ENCODE peak calls at places on chromosome 3, in six cellular contexts. One of them, this sample, is unnamed.

GRCh38 chr3:129482721-129483120 is 42.7 kb downstream of the IFT122 start:
- DNase-seq in Calu3: no peak
- DNase-seq in H9: peak
- DNase-seq in naive thymus-derived CD4-positive, alpha-beta T cell: no peak
- DNase-seq in substantia nigra: no peak
- DNase-seq in stimulated activated CD4-positive, alpha-beta T cell treated with anti-CD3 and anti-CD28 coated beads, Interleukin-1b, Interleukin-23, amount 100 ng/mL, for 4 hours: no peak
- DNase-seq in this sample: no peak

GRCh38 chr3:47781326-47781684 is 388 bp downstream of the SMARCC1 start:
- DNase-seq in Calu3: peak
- DNase-seq in H9: peak
- DNase-seq in naive thymus-derived CD4-positive, alpha-beta T cell: peak
- DNase-seq in substantia nigra: peak
- DNase-seq in stimulated activated CD4-positive, alpha-beta T cell treated with anti-CD3 and anti-CD28 coated beads, Interleukin-1b, Interleukin-23, amount 100 ng/mL, for 4 hours: peak
- DNase-seq in this sample: no peak

GRCh38 chr3:66393486-66394260 is 107.1 kb downstream of the LRIG1 start:
- DNase-seq in Calu3: no peak
- DNase-seq in H9: no peak
- DNase-seq in naive thymus-derived CD4-positive, alpha-beta T cell: peak
- DNase-seq in substantia nigra: no peak
- DNase-seq in stimulated activated CD4-positive, alpha-beta T cell treated with anti-CD3 and anti-CD28 coated beads, Interleukin-1b, Interleukin-23, amount 100 ng/mL, for 4 hours: no peak
- DNase-seq in this sample: no peak

GRCh38 chr3:47762233-47762632 is 19.5 kb downstream of the SMARCC1 start:
- DNase-seq in Calu3: no peak
- DNase-seq in H9: no peak
- DNase-seq in naive thymus-derived CD4-positive, alpha-beta T cell: no peak
- DNase-seq in substantia nigra: no peak
- DNase-seq in stimulated activated CD4-positive, alpha-beta T cell treated with anti-CD3 and anti-CD28 coated beads, Interleukin-1b, Interleukin-23, amount 100 ng/mL, for 4 hours: no peak
- DNase-seq in this sample: no peak

GRCh38 chr3:35500641-35501353 is 138.5 kb upstream of the ARPP21 start:
- DNase-seq in Calu3: no peak
- DNase-seq in H9: no peak
- DNase-seq in naive thymus-derived CD4-positive, alpha-beta T cell: no peak
- DNase-seq in substantia nigra: no peak
- DNase-seq in stimulated activated CD4-positive, alpha-beta T cell treated with anti-CD3 and anti-CD28 coated beads, Interleukin-1b, Interleukin-23, amount 100 ng/mL, for 4 hours: no peak
- DNase-seq in this sample: no peak

GRCh38 chr3:28595364-28595763 is 246.7 kb upstream of the AZI2 start:
- DNase-seq in Calu3: no peak
- DNase-seq in H9: no peak
- DNase-seq in naive thymus-derived CD4-positive, alpha-beta T cell: no peak
- DNase-seq in substantia nigra: no peak
- DNase-seq in stimulated activated CD4-positive, alpha-beta T cell treated with anti-CD3 and anti-CD28 coated beads, Interleukin-1b, Interleukin-23, amount 100 ng/mL, for 4 hours: no peak
- DNase-seq in this sample: no peak

GRCh38 chr3:197354195-197355059 is 56.0 kb upstream of the DLG1 start:
- DNase-seq in Calu3: no peak
- DNase-seq in H9: no peak
- DNase-seq in naive thymus-derived CD4-positive, alpha-beta T cell: no peak
- DNase-seq in substantia nigra: no peak
- DNase-seq in stimulated activated CD4-positive, alpha-beta T cell treated with anti-CD3 and anti-CD28 coated beads, Interleukin-1b, Interleukin-23, amount 100 ng/mL, for 4 hours: no peak
- DNase-seq in this sample: peak

GRCh38 chr3:190338717-190339116 is 16.5 kb upstream of the CLDN1 start:
- DNase-seq in Calu3: peak
- DNase-seq in H9: no peak
- DNase-seq in naive thymus-derived CD4-positive, alpha-beta T cell: no peak
- DNase-seq in substantia nigra: no peak
- DNase-seq in stimulated activated CD4-positive, alpha-beta T cell treated with anti-CD3 and anti-CD28 coated beads, Interleukin-1b, Interleukin-23, amount 100 ng/mL, for 4 hours: no peak
- DNase-seq in this sample: no peak

GRCh38 chr3:127568604-127569003 is 21.9 kb downstream of the TPRA1 start:
- DNase-seq in Calu3: no peak
- DNase-seq in H9: no peak
- DNase-seq in naive thymus-derived CD4-positive, alpha-beta T cell: no peak
- DNase-seq in substantia nigra: no peak
- DNase-seq in stimulated activated CD4-positive, alpha-beta T cell treated with anti-CD3 and anti-CD28 coated beads, Interleukin-1b, Interleukin-23, amount 100 ng/mL, for 4 hours: no peak
- DNase-seq in this sample: no peak

GRCh38 chr3:129690406-129690805 is 83.9 kb upstream of the PLXND1 start:
- DNase-seq in Calu3: peak
- DNase-seq in H9: peak
- DNase-seq in naive thymus-derived CD4-positive, alpha-beta T cell: peak
- DNase-seq in substantia nigra: peak
- DNase-seq in stimulated activated CD4-positive, alpha-beta T cell treated with anti-CD3 and anti-CD28 coated beads, Interleukin-1b, Interleukin-23, amount 100 ng/mL, for 4 hours: peak
- DNase-seq in this sample: no peak

GRCh38 chr3:107045791-107046190 is 331.4 kb upstream of the CCDC54 start:
- DNase-seq in Calu3: peak
- DNase-seq in H9: no peak
- DNase-seq in naive thymus-derived CD4-positive, alpha-beta T cell: no peak
- DNase-seq in substantia nigra: no peak
- DNase-seq in stimulated activated CD4-positive, alpha-beta T cell treated with anti-CD3 and anti-CD28 coated beads, Interleukin-1b, Interleukin-23, amount 100 ng/mL, for 4 hours: no peak
- DNase-seq in this sample: no peak

GRCh38 chr3:100045696-100046095 is 68.6 kb downstream of the FILIP1L start:
- DNase-seq in Calu3: no peak
- DNase-seq in H9: no peak
- DNase-seq in naive thymus-derived CD4-positive, alpha-beta T cell: no peak
- DNase-seq in substantia nigra: no peak
- DNase-seq in stimulated activated CD4-positive, alpha-beta T cell treated with anti-CD3 and anti-CD28 coated beads, Interleukin-1b, Interleukin-23, amount 100 ng/mL, for 4 hours: no peak
- DNase-seq in this sample: no peak

GRCh38 chr3:11498646-11499045 is 145.1 kb downstream of the VGLL4 start:
- DNase-seq in Calu3: peak
- DNase-seq in H9: no peak
- DNase-seq in naive thymus-derived CD4-positive, alpha-beta T cell: no peak
- DNase-seq in substantia nigra: peak
- DNase-seq in stimulated activated CD4-positive, alpha-beta T cell treated with anti-CD3 and anti-CD28 coated beads, Interleukin-1b, Interleukin-23, amount 100 ng/mL, for 4 hours: no peak
- DNase-seq in this sample: no peak

GRCh38 chr3:165653130-165653778 is 184.0 kb downstream of the BCHE start:
- DNase-seq in Calu3: no peak
- DNase-seq in H9: no peak
- DNase-seq in naive thymus-derived CD4-positive, alpha-beta T cell: no peak
- DNase-seq in substantia nigra: no peak
- DNase-seq in stimulated activated CD4-positive, alpha-beta T cell treated with anti-CD3 and anti-CD28 coated beads, Interleukin-1b, Interleukin-23, amount 100 ng/mL, for 4 hours: no peak
- DNase-seq in this sample: no peak

GRCh38 chr3:105610473-105610872 is 243.8 kb downstream of the ALCAM start:
- DNase-seq in Calu3: no peak
- DNase-seq in H9: no peak
- DNase-seq in naive thymus-derived CD4-positive, alpha-beta T cell: no peak
- DNase-seq in substantia nigra: no peak
- DNase-seq in stimulated activated CD4-positive, alpha-beta T cell treated with anti-CD3 and anti-CD28 coated beads, Interleukin-1b, Interleukin-23, amount 100 ng/mL, for 4 hours: no peak
- DNase-seq in this sample: no peak

GRCh38 chr3:139122221-139122581 is 77.5 kb upstream of the PRR23C start:
- DNase-seq in Calu3: no peak
- DNase-seq in H9: no peak
- DNase-seq in naive thymus-derived CD4-positive, alpha-beta T cell: no peak
- DNase-seq in substantia nigra: no peak
- DNase-seq in stimulated activated CD4-positive, alpha-beta T cell treated with anti-CD3 and anti-CD28 coated beads, Interleukin-1b, Interleukin-23, amount 100 ng/mL, for 4 hours: no peak
- DNase-seq in this sample: no peak

GRCh38 chr3:16455001-16455400 is 58.5 kb downstream of the RFTN1 start:
- DNase-seq in Calu3: no peak
- DNase-seq in H9: no peak
- DNase-seq in naive thymus-derived CD4-positive, alpha-beta T cell: no peak
- DNase-seq in substantia nigra: no peak
- DNase-seq in stimulated activated CD4-positive, alpha-beta T cell treated with anti-CD3 and anti-CD28 coated beads, Interleukin-1b, Interleukin-23, amount 100 ng/mL, for 4 hours: no peak
- DNase-seq in this sample: no peak

GRCh38 chr3:43549626-43550025 is 72.2 kb downstream of the ANO10 start:
- DNase-seq in Calu3: no peak
- DNase-seq in H9: no peak
- DNase-seq in naive thymus-derived CD4-positive, alpha-beta T cell: no peak
- DNase-seq in substantia nigra: no peak
- DNase-seq in stimulated activated CD4-positive, alpha-beta T cell treated with anti-CD3 and anti-CD28 coated beads, Interleukin-1b, Interleukin-23, amount 100 ng/mL, for 4 hours: no peak
- DNase-seq in this sample: no peak

GRCh38 chr3:111864821-111865656 is 6.0 kb downstream of the PHLDB2 start:
- DNase-seq in Calu3: peak
- DNase-seq in H9: no peak
- DNase-seq in naive thymus-derived CD4-positive, alpha-beta T cell: no peak
- DNase-seq in substantia nigra: no peak
- DNase-seq in stimulated activated CD4-positive, alpha-beta T cell treated with anti-CD3 and anti-CD28 coated beads, Interleukin-1b, Interleukin-23, amount 100 ng/mL, for 4 hours: no peak
- DNase-seq in this sample: no peak

GRCh38 chr3:25423780-25424179 is 4.3 kb upstream of the RARB start:
- DNase-seq in Calu3: no peak
- DNase-seq in H9: no peak
- DNase-seq in naive thymus-derived CD4-positive, alpha-beta T cell: no peak
- DNase-seq in substantia nigra: no peak
- DNase-seq in stimulated activated CD4-positive, alpha-beta T cell treated with anti-CD3 and anti-CD28 coated beads, Interleukin-1b, Interleukin-23, amount 100 ng/mL, for 4 hours: no peak
- DNase-seq in this sample: no peak

GRCh38 chr3:59957150-59957549 is 907.3 kb upstream of the CFAP20DC start:
- DNase-seq in Calu3: no peak
- DNase-seq in H9: no peak
- DNase-seq in naive thymus-derived CD4-positive, alpha-beta T cell: no peak
- DNase-seq in substantia nigra: no peak
- DNase-seq in stimulated activated CD4-positive, alpha-beta T cell treated with anti-CD3 and anti-CD28 coated beads, Interleukin-1b, Interleukin-23, amount 100 ng/mL, for 4 hours: no peak
- DNase-seq in this sample: no peak

GRCh38 chr3:51282931-51283330 is 102.2 kb upstream of the MANF start:
- DNase-seq in Calu3: no peak
- DNase-seq in H9: no peak
- DNase-seq in naive thymus-derived CD4-positive, alpha-beta T cell: no peak
- DNase-seq in substantia nigra: no peak
- DNase-seq in stimulated activated CD4-positive, alpha-beta T cell treated with anti-CD3 and anti-CD28 coated beads, Interleukin-1b, Interleukin-23, amount 100 ng/mL, for 4 hours: no peak
- DNase-seq in this sample: no peak

GRCh38 chr3:188194327-188194726 is 40.4 kb downstream of the LPP start:
- DNase-seq in Calu3: no peak
- DNase-seq in H9: no peak
- DNase-seq in naive thymus-derived CD4-positive, alpha-beta T cell: no peak
- DNase-seq in substantia nigra: no peak
- DNase-seq in stimulated activated CD4-positive, alpha-beta T cell treated with anti-CD3 and anti-CD28 coated beads, Interleukin-1b, Interleukin-23, amount 100 ng/mL, for 4 hours: no peak
- DNase-seq in this sample: no peak

GRCh38 chr3:99505646-99506269 is 132.6 kb upstream of the COL8A1 start:
- DNase-seq in Calu3: peak
- DNase-seq in H9: no peak
- DNase-seq in naive thymus-derived CD4-positive, alpha-beta T cell: no peak
- DNase-seq in substantia nigra: no peak
- DNase-seq in stimulated activated CD4-positive, alpha-beta T cell treated with anti-CD3 and anti-CD28 coated beads, Interleukin-1b, Interleukin-23, amount 100 ng/mL, for 4 hours: no peak
- DNase-seq in this sample: no peak

GRCh38 chr3:7779331-7779730 is 722.3 kb upstream of the LMCD1 start:
- DNase-seq in Calu3: no peak
- DNase-seq in H9: no peak
- DNase-seq in naive thymus-derived CD4-positive, alpha-beta T cell: no peak
- DNase-seq in substantia nigra: no peak
- DNase-seq in stimulated activated CD4-positive, alpha-beta T cell treated with anti-CD3 and anti-CD28 coated beads, Interleukin-1b, Interleukin-23, amount 100 ng/mL, for 4 hours: no peak
- DNase-seq in this sample: no peak

GRCh38 chr3:66019896-66020295 is 18.8 kb downstream of the MAGI1 start:
- DNase-seq in Calu3: no peak
- DNase-seq in H9: no peak
- DNase-seq in naive thymus-derived CD4-positive, alpha-beta T cell: no peak
- DNase-seq in substantia nigra: no peak
- DNase-seq in stimulated activated CD4-positive, alpha-beta T cell treated with anti-CD3 and anti-CD28 coated beads, Interleukin-1b, Interleukin-23, amount 100 ng/mL, for 4 hours: no peak
- DNase-seq in this sample: no peak

GRCh38 chr3:2645001-2645400 is 465.2 kb downstream of the IL5RA start:
- DNase-seq in Calu3: no peak
- DNase-seq in H9: no peak
- DNase-seq in naive thymus-derived CD4-positive, alpha-beta T cell: no peak
- DNase-seq in substantia nigra: no peak
- DNase-seq in stimulated activated CD4-positive, alpha-beta T cell treated with anti-CD3 and anti-CD28 coated beads, Interleukin-1b, Interleukin-23, amount 100 ng/mL, for 4 hours: no peak
- DNase-seq in this sample: no peak

GRCh38 chr3:133377396-133377795 is 22.5 kb upstream of the BFSP2 start:
- DNase-seq in Calu3: peak
- DNase-seq in H9: no peak
- DNase-seq in naive thymus-derived CD4-positive, alpha-beta T cell: no peak
- DNase-seq in substantia nigra: no peak
- DNase-seq in stimulated activated CD4-positive, alpha-beta T cell treated with anti-CD3 and anti-CD28 coated beads, Interleukin-1b, Interleukin-23, amount 100 ng/mL, for 4 hours: no peak
- DNase-seq in this sample: no peak

GRCh38 chr3:43621406-43621973 is 321 bp downstream of the ANO10 start:
- DNase-seq in Calu3: peak
- DNase-seq in H9: no peak
- DNase-seq in naive thymus-derived CD4-positive, alpha-beta T cell: no peak
- DNase-seq in substantia nigra: peak
- DNase-seq in stimulated activated CD4-positive, alpha-beta T cell treated with anti-CD3 and anti-CD28 coated beads, Interleukin-1b, Interleukin-23, amount 100 ng/mL, for 4 hours: no peak
- DNase-seq in this sample: no peak

GRCh38 chr3:43340403-43340802 is 54.1 kb downstream of the SNRK start:
- DNase-seq in Calu3: no peak
- DNase-seq in H9: no peak
- DNase-seq in naive thymus-derived CD4-positive, alpha-beta T cell: no peak
- DNase-seq in substantia nigra: no peak
- DNase-seq in stimulated activated CD4-positive, alpha-beta T cell treated with anti-CD3 and anti-CD28 coated beads, Interleukin-1b, Interleukin-23, amount 100 ng/mL, for 4 hours: no peak
- DNase-seq in this sample: no peak

GRCh38 chr3:111910806-111911205 is 51.7 kb downstream of the PHLDB2 start:
- DNase-seq in Calu3: no peak
- DNase-seq in H9: no peak
- DNase-seq in naive thymus-derived CD4-positive, alpha-beta T cell: no peak
- DNase-seq in substantia nigra: no peak
- DNase-seq in stimulated activated CD4-positive, alpha-beta T cell treated with anti-CD3 and anti-CD28 coated beads, Interleukin-1b, Interleukin-23, amount 100 ng/mL, for 4 hours: no peak
- DNase-seq in this sample: no peak

GRCh38 chr3:187274315-187274976 is 17.1 kb downstream of the MASP1 start:
- DNase-seq in Calu3: no peak
- DNase-seq in H9: no peak
- DNase-seq in naive thymus-derived CD4-positive, alpha-beta T cell: no peak
- DNase-seq in substantia nigra: no peak
- DNase-seq in stimulated activated CD4-positive, alpha-beta T cell treated with anti-CD3 and anti-CD28 coated beads, Interleukin-1b, Interleukin-23, amount 100 ng/mL, for 4 hours: no peak
- DNase-seq in this sample: no peak

GRCh38 chr3:102176393-102176792 is 258.4 kb upstream of the ZPLD1 start:
- DNase-seq in Calu3: no peak
- DNase-seq in H9: no peak
- DNase-seq in naive thymus-derived CD4-positive, alpha-beta T cell: no peak
- DNase-seq in substantia nigra: no peak
- DNase-seq in stimulated activated CD4-positive, alpha-beta T cell treated with anti-CD3 and anti-CD28 coated beads, Interleukin-1b, Interleukin-23, amount 100 ng/mL, for 4 hours: no peak
- DNase-seq in this sample: no peak

GRCh38 chr3:53023072-53023823 is 22.6 kb downstream of the SFMBT1 start:
- DNase-seq in Calu3: no peak
- DNase-seq in H9: no peak
- DNase-seq in naive thymus-derived CD4-positive, alpha-beta T cell: no peak
- DNase-seq in substantia nigra: no peak
- DNase-seq in stimulated activated CD4-positive, alpha-beta T cell treated with anti-CD3 and anti-CD28 coated beads, Interleukin-1b, Interleukin-23, amount 100 ng/mL, for 4 hours: no peak
- DNase-seq in this sample: no peak

GRCh38 chr3:181623924-181624694 is 87.6 kb upstream of the SOX2 start:
- DNase-seq in Calu3: peak
- DNase-seq in H9: no peak
- DNase-seq in naive thymus-derived CD4-positive, alpha-beta T cell: no peak
- DNase-seq in substantia nigra: no peak
- DNase-seq in stimulated activated CD4-positive, alpha-beta T cell treated with anti-CD3 and anti-CD28 coated beads, Interleukin-1b, Interleukin-23, amount 100 ng/mL, for 4 hours: no peak
- DNase-seq in this sample: no peak

GRCh38 chr3:111152506-111152905 is 80.9 kb downstream of the NECTIN3 start:
- DNase-seq in Calu3: no peak
- DNase-seq in H9: no peak
- DNase-seq in naive thymus-derived CD4-positive, alpha-beta T cell: no peak
- DNase-seq in substantia nigra: no peak
- DNase-seq in stimulated activated CD4-positive, alpha-beta T cell treated with anti-CD3 and anti-CD28 coated beads, Interleukin-1b, Interleukin-23, amount 100 ng/mL, for 4 hours: no peak
- DNase-seq in this sample: no peak

GRCh38 chr3:167602041-167602440 is 51.7 kb downstream of the WDR49 start:
- DNase-seq in Calu3: no peak
- DNase-seq in H9: no peak
- DNase-seq in naive thymus-derived CD4-positive, alpha-beta T cell: no peak
- DNase-seq in substantia nigra: no peak
- DNase-seq in stimulated activated CD4-positive, alpha-beta T cell treated with anti-CD3 and anti-CD28 coated beads, Interleukin-1b, Interleukin-23, amount 100 ng/mL, for 4 hours: no peak
- DNase-seq in this sample: no peak

GRCh38 chr3:196634851-196635250 is 4.6 kb upstream of the NRROS start:
- DNase-seq in Calu3: no peak
- DNase-seq in H9: no peak
- DNase-seq in naive thymus-derived CD4-positive, alpha-beta T cell: no peak
- DNase-seq in substantia nigra: no peak
- DNase-seq in stimulated activated CD4-positive, alpha-beta T cell treated with anti-CD3 and anti-CD28 coated beads, Interleukin-1b, Interleukin-23, amount 100 ng/mL, for 4 hours: no peak
- DNase-seq in this sample: no peak

GRCh38 chr3:109336272-109336957 is 931 bp downstream of the DPPA4 start:
- DNase-seq in Calu3: no peak
- DNase-seq in H9: no peak
- DNase-seq in naive thymus-derived CD4-positive, alpha-beta T cell: peak
- DNase-seq in substantia nigra: no peak
- DNase-seq in stimulated activated CD4-positive, alpha-beta T cell treated with anti-CD3 and anti-CD28 coated beads, Interleukin-1b, Interleukin-23, amount 100 ng/mL, for 4 hours: no peak
- DNase-seq in this sample: no peak

GRCh38 chr3:121803921-121804320 is 30.9 kb downstream of the IQCB1 start:
- DNase-seq in Calu3: no peak
- DNase-seq in H9: no peak
- DNase-seq in naive thymus-derived CD4-positive, alpha-beta T cell: no peak
- DNase-seq in substantia nigra: no peak
- DNase-seq in stimulated activated CD4-positive, alpha-beta T cell treated with anti-CD3 and anti-CD28 coated beads, Interleukin-1b, Interleukin-23, amount 100 ng/mL, for 4 hours: no peak
- DNase-seq in this sample: no peak

This sample was measured in D721Med.